ENCODE peak calls at places on chromosomes 16 and 17, in four cellular contexts. P is HCT116, T is SK-N-SH, B is GM12878. R is an unnamed sample.
A peak's percentile ranks its signal among the peaks of the same experiment; 100 is the strongest.

GRCh38 chr16:19071811-19072777 is 4.7 kb downstream of the COQ7 start:
- DNase-seq in P (peak; percentile 47), T (peak; percentile 58), B (no peak), R (peak; percentile 75)

GRCh38 chr16:27226476-27226875 is 23.1 kb downstream of the KDM8 start:
- DNase-seq in P (no peak), T (no peak), B (no peak), R (no peak)

GRCh38 chr17:29243792-29244191 is 2.9 kb upstream of the CRYBA1 start:
- DNase-seq in P (no peak), T (peak; percentile 80), B (no peak), R (peak; percentile 53)

GRCh38 chr17:55770220-55770870 is 19.5 kb downstream of the PCTP start:
- DNase-seq in P (peak; percentile 43), T (peak; percentile 73), B (no peak), R (peak; percentile 64)

GRCh38 chr17:38701504-38702165 is 3.4 kb upstream of the MLLT6 start:
- DNase-seq in P (no peak), T (no peak), B (peak; percentile 86), R (peak; percentile 48)

GRCh38 chr16:72990003-72990521 is 57.9 kb downstream of the ZFHX3 start:
- DNase-seq in P (peak; percentile 31), T (no peak), B (no peak), R (no peak)

GRCh38 chr16:19926449-19927390 is 42.1 kb upstream of the GPRC5B start:
- DNase-seq in P (peak; percentile 50), T (no peak), B (no peak), R (no peak)

GRCh38 chr17:73043686-73044581 is 48.6 kb downstream of the SLC39A11 start:
- DNase-seq in P (no peak), T (peak; percentile 35), B (no peak), R (no peak)

GRCh38 chr17:73901661-73902415 is 257.6 kb upstream of the SDK2 start:
- DNase-seq in P (no peak), T (no peak), B (no peak), R (no peak)

GRCh38 chr16:13923703-13924298 is 3.8 kb downstream of the ERCC4 start:
- DNase-seq in P (peak; percentile 42), T (peak; percentile 48), B (peak; percentile 20), R (peak; percentile 35)

GRCh38 chr17:66538776-66539175 is 236.4 kb downstream of the PRKCA start:
- DNase-seq in P (no peak), T (peak; percentile 55), B (no peak), R (no peak)

GRCh38 chr16:70529051-70529777 is 5.6 kb downstream of the SF3B3 start:
- DNase-seq in P (peak; percentile 15), T (peak; percentile 46), B (no peak), R (peak; percentile 33)

GRCh38 chr17:2025622-2026309 is 632 bp upstream of the RTN4RL1 start:
- DNase-seq in P (no peak), T (peak; percentile 93), B (no peak), R (peak; percentile 54)

GRCh38 chr16:80518436-80518835 is 22.4 kb upstream of the DYNLRB2 start:
- DNase-seq in P (no peak), T (no peak), B (no peak), R (no peak)

GRCh38 chr16:11143741-11144035 is 112.3 kb downstream of the SOCS1 start:
- DNase-seq in P (no peak), T (no peak), B (no peak), R (no peak)

GRCh38 chr17:50428831-50429424 is 2.9 kb downstream of the ACSF2 start:
- DNase-seq in P (no peak), T (no peak), B (no peak), R (no peak)

GRCh38 chr16:87201052-87201451 is 116.1 kb downstream of the C16orf95 start:
- DNase-seq in P (no peak), T (no peak), B (no peak), R (no peak)

GRCh38 chr17:39596543-39597267 is 11.0 kb downstream of the NEUROD2 start:
- DNase-seq in P (no peak), T (peak; percentile 61), B (no peak), R (no peak)

GRCh38 chr17:1733047-1733357 is 8.5 kb downstream of the WDR81 start:
- DNase-seq in P (no peak), T (no peak), B (no peak), R (no peak)

GRCh38 chr16:87581867-87582220 is 20.5 kb upstream of the JPH3 start:
- DNase-seq in P (peak; percentile 51), T (peak; percentile 58), B (no peak), R (peak; percentile 72)

GRCh38 chr17:7528842-7529241 is 20.0 kb upstream of the TNFSF12 start:
- DNase-seq in P (no peak), T (no peak), B (no peak), R (no peak)

DNA sequence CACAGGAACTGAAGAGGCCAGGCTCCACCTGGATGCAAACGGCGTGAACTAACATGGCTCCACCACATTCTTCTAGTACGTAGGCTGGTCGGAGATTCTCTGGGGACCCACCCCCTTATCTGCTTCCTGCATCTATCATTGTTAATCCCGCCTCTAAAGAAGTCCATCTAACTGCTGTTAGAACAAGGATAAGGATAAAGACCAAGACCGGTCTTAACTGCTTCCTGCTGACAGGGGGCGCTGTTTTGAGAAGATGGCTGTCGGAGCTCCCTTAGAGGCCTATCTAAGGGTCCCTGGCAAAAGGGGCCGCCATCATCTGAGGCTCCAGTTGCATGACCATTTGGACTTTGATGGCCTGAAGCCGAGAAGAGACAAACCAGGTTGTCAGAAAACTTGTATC is 25.8 kb upstream of the TNFSF12 start:
- DNase-seq in P (peak; percentile 8), T (no peak), B (no peak), R (peak; percentile 35)
- TF ChIP-seq YY1 in P (no peak), T (no peak), B (peak; percentile 87), R (no peak)

GRCh38 chr16:4935231-4935855 is 1.6 kb downstream of the PPL start:
- DNase-seq in P (no peak), T (no peak), B (no peak), R (no peak)
- TF ChIP-seq YY1 in P (no peak), T (no peak), B (no peak), R (no peak)

DNA sequence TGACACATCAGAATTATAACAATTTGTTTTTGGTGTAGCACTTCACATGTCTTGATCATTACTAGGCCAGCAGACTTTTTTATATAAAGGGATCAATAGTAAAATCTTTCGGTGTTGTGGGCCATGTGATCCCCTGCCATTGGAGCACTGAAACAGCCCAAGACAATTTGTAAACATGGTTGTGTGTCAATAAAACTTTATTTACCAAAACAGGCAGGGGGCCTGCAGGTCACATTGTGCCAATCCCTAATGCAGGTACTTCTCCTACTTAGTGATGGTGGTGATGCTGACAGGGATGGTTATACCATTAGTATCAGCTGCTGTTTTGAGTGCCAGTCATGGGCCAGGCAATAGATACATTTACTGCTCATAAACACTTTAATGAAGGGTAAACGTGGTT is 319.9 kb downstream of the SNX29 start:
- DNase-seq in P (no peak), T (no peak), B (no peak), R (no peak)
- TF ChIP-seq YY1 in P (no peak), T (no peak), B (no peak), R (no peak)

GRCh38 chr17:4593021-4593797 is 8.9 kb downstream of the SMTNL2 start:
- DNase-seq in P (no peak), T (no peak), B (no peak), R (no peak)

GRCh38 chr17:4592240-4593005 is 8.1 kb downstream of the SMTNL2 start:
- DNase-seq in P (no peak), T (no peak), B (no peak), R (no peak)

GRCh38 chr17:4588862-4589625 is 4.7 kb downstream of the SMTNL2 start:
- DNase-seq in P (no peak), T (no peak), B (no peak), R (no peak)

GRCh38 chr17:4590981-4591453 is 6.7 kb downstream of the SMTNL2 start:
- DNase-seq in P (no peak), T (no peak), B (no peak), R (no peak)

DNA sequence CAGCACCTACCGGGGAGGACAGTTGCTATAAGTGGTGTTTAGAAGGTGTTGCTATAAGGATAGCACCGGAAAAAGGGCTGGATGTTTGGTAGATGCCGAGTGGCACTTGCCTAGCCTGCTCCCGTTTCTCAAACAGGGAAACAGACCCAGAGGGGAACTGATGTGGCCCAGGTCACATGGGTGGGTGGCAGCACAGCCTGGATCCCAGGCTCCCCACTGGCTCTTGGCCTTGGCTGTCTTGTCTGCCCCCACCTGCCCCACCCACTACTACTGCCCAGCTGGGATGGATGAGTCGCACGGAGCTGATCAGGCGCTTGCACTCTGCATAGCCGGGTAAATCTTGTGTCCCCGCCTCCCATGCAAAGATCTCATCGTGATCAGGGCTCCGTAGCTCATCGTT is 7.2 kb downstream of the SMTNL2 start:
- DNase-seq in P (no peak), T (peak; percentile 51), B (no peak), R (no peak)
- TF ChIP-seq YY1 in P (no peak), T (no peak), B (no peak), R (no peak)

GRCh38 chr16:52547001-52547833 is at the start of gene TOX3:
- DNase-seq in P (no peak), T (peak; percentile 48), B (no peak), R (no peak)
- TF ChIP-seq YY1 in P (no peak), T (no peak), B (no peak), R (no peak)

DNA sequence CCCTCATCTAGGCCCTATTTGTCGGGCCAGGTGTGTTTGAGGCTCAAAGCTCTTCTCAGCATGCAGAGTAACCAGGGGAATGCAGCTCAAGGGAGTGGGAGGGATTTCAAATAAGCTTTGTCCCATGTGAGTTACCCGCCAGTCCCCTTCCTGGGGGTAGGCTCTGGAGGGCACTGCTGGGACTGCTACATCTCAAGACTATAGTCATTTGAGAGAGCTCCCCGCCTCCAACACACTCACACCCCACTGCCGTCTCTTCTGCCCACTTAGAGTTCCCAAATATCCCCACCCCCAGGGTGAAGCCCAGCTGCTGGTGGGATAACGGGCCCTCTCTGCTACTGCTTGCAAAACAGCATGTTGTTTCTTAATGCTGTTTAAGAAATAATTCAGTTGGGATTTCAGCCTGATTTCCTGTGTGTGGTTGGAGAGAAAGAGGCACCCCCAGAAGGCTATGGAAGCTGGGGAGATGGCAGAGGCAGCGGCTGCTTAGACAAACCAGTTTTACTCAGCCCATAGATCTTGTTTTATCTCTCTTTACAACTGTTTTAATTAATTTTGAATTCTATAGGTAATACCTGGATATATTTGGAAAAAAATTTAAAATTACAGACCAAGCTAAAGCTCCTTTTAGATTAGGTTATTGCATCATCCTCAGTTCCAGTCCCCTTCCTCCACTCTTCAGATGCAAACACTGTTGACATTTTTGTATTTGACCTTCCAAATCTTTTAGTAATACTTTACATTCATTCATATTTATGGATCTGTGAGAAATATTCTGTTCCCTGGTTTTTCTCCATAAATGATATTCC is 4.1 kb upstream of the MPO start:
- DNase-seq in P (no peak), T (no peak), B (no peak), R (no peak)
- TF ChIP-seq YY1 in P (no peak), T (no peak), B (no peak), R (no peak)

GRCh38 chr16:57626420-57627170 is 1.8 kb upstream of the ADGRG1 start:
- DNase-seq in P (no peak), T (no peak), B (no peak), R (no peak)
- TF ChIP-seq YY1 in P (no peak), T (no peak), B (no peak), R (no peak)

R was measured in K562.